ENCODE peak calls at places on chromosomes 3 and 15, in seven cellular contexts. U is OCI-M1, B is MM.1S, M is AG09309, H is brain microvascular endothelial cell, O is AG20443, E is SW480. W is an unnamed sample.

GRCh38 chr3:97658670-97659285 is 105.8 kb upstream of the ARL6 start:
- DNase-seq in U (peak), B (peak), M (no peak), H (no peak), O (peak), E (peak), W (no peak)

GRCh38 chr3:120450261-120450913 is 405 bp downstream of the FSTL1 start:
- DNase-seq in U (no peak), B (no peak), M (no peak), H (no peak), O (peak), E (peak), W (no peak)

GRCh38 chr3:377158-377561 is 180.6 kb downstream of the CHL1 start:
- DNase-seq in U (peak), B (peak), M (peak), H (no peak), O (no peak), E (peak), W (no peak)

GRCh38 chr3:128095222-128095703 is 28.3 kb downstream of the RUVBL1 start:
- DNase-seq in U (peak), B (peak), M (peak), H (peak), O (peak), E (peak), W (peak)

GRCh38 chr15:86139828-86140227 is 60.2 kb downstream of the AGBL1 start:
- DNase-seq in U (peak), B (no peak), M (no peak), H (no peak), O (no peak), E (no peak), W (no peak)

GRCh38 chr3:170714151-170714550 is 128.3 kb upstream of the SLC7A14 start:
- DNase-seq in U (no peak), B (no peak), M (no peak), H (peak), O (no peak), E (no peak), W (no peak)

GRCh38 chr15:50168778-50169411 is 13.1 kb upstream of the SLC27A2 start:
- DNase-seq in U (no peak), B (no peak), M (no peak), H (no peak), O (no peak), E (no peak), W (no peak)

GRCh38 chr3:152196782-152197181 is 71.9 kb upstream of the MBNL1 start:
- DNase-seq in U (peak), B (peak), M (no peak), H (no peak), O (no peak), E (no peak), W (no peak)

W was measured in GM04503.